ENCODE peak calls at places on chromosome 12, in five cellular contexts. One of them, this sample, is unnamed.

GRCh38 chr12:11650697-11651281 is 1.3 kb downstream of the ETV6 start:
- DNase-seq in GM04504: no peak
- DNase-seq in left cardiac atrium: no peak
- DNase-seq in activated naive CD4-positive, alpha-beta T cell treated with anti-CD3 and anti-CD28 coated beads, Interleukin-2, amount 10 ng/mL, durations not matched to agents 7 days and 5 days: peak
- DNase-seq in CD4-positive, CD25-positive, alpha-beta regulatory T cell: peak
- DNase-seq in this sample: no peak

GRCh38 chr12:51678086-51678724 is 87.2 kb downstream of the SCN8A start:
- DNase-seq in GM04504: no peak
- DNase-seq in left cardiac atrium: no peak
- DNase-seq in activated naive CD4-positive, alpha-beta T cell treated with anti-CD3 and anti-CD28 coated beads, Interleukin-2, amount 10 ng/mL, durations not matched to agents 7 days and 5 days: peak
- DNase-seq in CD4-positive, CD25-positive, alpha-beta regulatory T cell: peak
- DNase-seq in this sample: no peak

GRCh38 chr12:132084681-132085635 is 59.2 kb downstream of the DDX51 start:
- DNase-seq in GM04504: peak
- DNase-seq in left cardiac atrium: peak
- DNase-seq in activated naive CD4-positive, alpha-beta T cell treated with anti-CD3 and anti-CD28 coated beads, Interleukin-2, amount 10 ng/mL, durations not matched to agents 7 days and 5 days: peak
- DNase-seq in CD4-positive, CD25-positive, alpha-beta regulatory T cell: peak
- DNase-seq in this sample: no peak

GRCh38 chr12:131914179-131914702 is 14.8 kb upstream of the PUS1 start:
- DNase-seq in GM04504: no peak
- DNase-seq in left cardiac atrium: no peak
- DNase-seq in activated naive CD4-positive, alpha-beta T cell treated with anti-CD3 and anti-CD28 coated beads, Interleukin-2, amount 10 ng/mL, durations not matched to agents 7 days and 5 days: no peak
- DNase-seq in CD4-positive, CD25-positive, alpha-beta regulatory T cell: no peak
- DNase-seq in this sample: no peak

GRCh38 chr12:57852620-57853509 is 6.3 kb upstream of the CTDSP2 start:
- DNase-seq in GM04504: no peak
- DNase-seq in left cardiac atrium: peak
- DNase-seq in activated naive CD4-positive, alpha-beta T cell treated with anti-CD3 and anti-CD28 coated beads, Interleukin-2, amount 10 ng/mL, durations not matched to agents 7 days and 5 days: no peak
- DNase-seq in CD4-positive, CD25-positive, alpha-beta regulatory T cell: no peak
- DNase-seq in this sample: no peak

GRCh38 chr12:30908389-30909087 is 18.0 kb upstream of the TSPAN11 start:
- DNase-seq in GM04504: peak
- DNase-seq in left cardiac atrium: no peak
- DNase-seq in activated naive CD4-positive, alpha-beta T cell treated with anti-CD3 and anti-CD28 coated beads, Interleukin-2, amount 10 ng/mL, durations not matched to agents 7 days and 5 days: no peak
- DNase-seq in CD4-positive, CD25-positive, alpha-beta regulatory T cell: no peak
- DNase-seq in this sample: no peak

GRCh38 chr12:127811988-127812387 is 455.0 kb upstream of the TMEM132C start:
- DNase-seq in GM04504: peak
- DNase-seq in left cardiac atrium: peak
- DNase-seq in activated naive CD4-positive, alpha-beta T cell treated with anti-CD3 and anti-CD28 coated beads, Interleukin-2, amount 10 ng/mL, durations not matched to agents 7 days and 5 days: no peak
- DNase-seq in CD4-positive, CD25-positive, alpha-beta regulatory T cell: no peak
- DNase-seq in this sample: no peak

GRCh38 chr12:52181757-52182156 is 10.1 kb downstream of the KRT80 start:
- DNase-seq in GM04504: no peak
- DNase-seq in left cardiac atrium: no peak
- DNase-seq in activated naive CD4-positive, alpha-beta T cell treated with anti-CD3 and anti-CD28 coated beads, Interleukin-2, amount 10 ng/mL, durations not matched to agents 7 days and 5 days: no peak
- DNase-seq in CD4-positive, CD25-positive, alpha-beta regulatory T cell: no peak
- DNase-seq in this sample: no peak

GRCh38 chr12:100020370-100020769 is 35.6 kb upstream of the ANKS1B start:
- DNase-seq in GM04504: no peak
- DNase-seq in left cardiac atrium: no peak
- DNase-seq in activated naive CD4-positive, alpha-beta T cell treated with anti-CD3 and anti-CD28 coated beads, Interleukin-2, amount 10 ng/mL, durations not matched to agents 7 days and 5 days: no peak
- DNase-seq in CD4-positive, CD25-positive, alpha-beta regulatory T cell: no peak
- DNase-seq in this sample: no peak

GRCh38 chr12:121144416-121144914 is 11.8 kb downstream of the P2RX7 start:
- DNase-seq in GM04504: no peak
- DNase-seq in left cardiac atrium: no peak
- DNase-seq in activated naive CD4-positive, alpha-beta T cell treated with anti-CD3 and anti-CD28 coated beads, Interleukin-2, amount 10 ng/mL, durations not matched to agents 7 days and 5 days: no peak
- DNase-seq in CD4-positive, CD25-positive, alpha-beta regulatory T cell: no peak
- DNase-seq in this sample: no peak

GRCh38 chr12:59780605-59781135 is 184.8 kb downstream of the SLC16A7 start:
- DNase-seq in GM04504: no peak
- DNase-seq in left cardiac atrium: no peak
- DNase-seq in activated naive CD4-positive, alpha-beta T cell treated with anti-CD3 and anti-CD28 coated beads, Interleukin-2, amount 10 ng/mL, durations not matched to agents 7 days and 5 days: no peak
- DNase-seq in CD4-positive, CD25-positive, alpha-beta regulatory T cell: peak
- DNase-seq in this sample: no peak

GRCh38 chr12:22282283-22282682 is 52.2 kb downstream of the ST8SIA1 start:
- DNase-seq in GM04504: peak
- DNase-seq in left cardiac atrium: no peak
- DNase-seq in activated naive CD4-positive, alpha-beta T cell treated with anti-CD3 and anti-CD28 coated beads, Interleukin-2, amount 10 ng/mL, durations not matched to agents 7 days and 5 days: no peak
- DNase-seq in CD4-positive, CD25-positive, alpha-beta regulatory T cell: no peak
- DNase-seq in this sample: peak

GRCh38 chr12:109999983-110000505 is 814 bp downstream of the ANKRD13A start:
- DNase-seq in GM04504: no peak
- DNase-seq in left cardiac atrium: no peak
- DNase-seq in activated naive CD4-positive, alpha-beta T cell treated with anti-CD3 and anti-CD28 coated beads, Interleukin-2, amount 10 ng/mL, durations not matched to agents 7 days and 5 days: peak
- DNase-seq in CD4-positive, CD25-positive, alpha-beta regulatory T cell: peak
- DNase-seq in this sample: no peak

GRCh38 chr12:76312314-76312713 is 35.9 kb downstream of the BBS10 start:
- DNase-seq in GM04504: no peak
- DNase-seq in left cardiac atrium: no peak
- DNase-seq in activated naive CD4-positive, alpha-beta T cell treated with anti-CD3 and anti-CD28 coated beads, Interleukin-2, amount 10 ng/mL, durations not matched to agents 7 days and 5 days: no peak
- DNase-seq in CD4-positive, CD25-positive, alpha-beta regulatory T cell: no peak
- DNase-seq in this sample: no peak

GRCh38 chr12:27277846-27278260 is 33.8 kb downstream of the STK38L start:
- DNase-seq in GM04504: peak
- DNase-seq in left cardiac atrium: no peak
- DNase-seq in activated naive CD4-positive, alpha-beta T cell treated with anti-CD3 and anti-CD28 coated beads, Interleukin-2, amount 10 ng/mL, durations not matched to agents 7 days and 5 days: no peak
- DNase-seq in CD4-positive, CD25-positive, alpha-beta regulatory T cell: peak
- DNase-seq in this sample: no peak

GRCh38 chr12:52403561-52403960 is 2.6 kb downstream of the KRT82 start:
- DNase-seq in GM04504: no peak
- DNase-seq in left cardiac atrium: no peak
- DNase-seq in activated naive CD4-positive, alpha-beta T cell treated with anti-CD3 and anti-CD28 coated beads, Interleukin-2, amount 10 ng/mL, durations not matched to agents 7 days and 5 days: no peak
- DNase-seq in CD4-positive, CD25-positive, alpha-beta regulatory T cell: no peak
- DNase-seq in this sample: no peak

GRCh38 chr12:93144109-93144508 is 215.0 kb upstream of the EEA1 start:
- DNase-seq in GM04504: no peak
- DNase-seq in left cardiac atrium: no peak
- DNase-seq in activated naive CD4-positive, alpha-beta T cell treated with anti-CD3 and anti-CD28 coated beads, Interleukin-2, amount 10 ng/mL, durations not matched to agents 7 days and 5 days: no peak
- DNase-seq in CD4-positive, CD25-positive, alpha-beta regulatory T cell: no peak
- DNase-seq in this sample: no peak

GRCh38 chr12:71626098-71626497 is 37.5 kb downstream of the ZFC3H1 start:
- DNase-seq in GM04504: no peak
- DNase-seq in left cardiac atrium: no peak
- DNase-seq in activated naive CD4-positive, alpha-beta T cell treated with anti-CD3 and anti-CD28 coated beads, Interleukin-2, amount 10 ng/mL, durations not matched to agents 7 days and 5 days: no peak
- DNase-seq in CD4-positive, CD25-positive, alpha-beta regulatory T cell: peak
- DNase-seq in this sample: no peak

GRCh38 chr12:10211975-10212622 is 578 bp upstream of the GABARAPL1 start:
- DNase-seq in GM04504: peak
- DNase-seq in left cardiac atrium: peak
- DNase-seq in activated naive CD4-positive, alpha-beta T cell treated with anti-CD3 and anti-CD28 coated beads, Interleukin-2, amount 10 ng/mL, durations not matched to agents 7 days and 5 days: peak
- DNase-seq in CD4-positive, CD25-positive, alpha-beta regulatory T cell: peak
- DNase-seq in this sample: peak

GRCh38 chr12:10167588-10167987 is 4.3 kb downstream of the OLR1 start:
- DNase-seq in GM04504: no peak
- DNase-seq in left cardiac atrium: no peak
- DNase-seq in activated naive CD4-positive, alpha-beta T cell treated with anti-CD3 and anti-CD28 coated beads, Interleukin-2, amount 10 ng/mL, durations not matched to agents 7 days and 5 days: no peak
- DNase-seq in CD4-positive, CD25-positive, alpha-beta regulatory T cell: no peak
- DNase-seq in this sample: no peak

GRCh38 chr12:132393245-132393795 is 63.9 kb upstream of the GALNT9 start:
- DNase-seq in GM04504: no peak
- DNase-seq in left cardiac atrium: no peak
- DNase-seq in activated naive CD4-positive, alpha-beta T cell treated with anti-CD3 and anti-CD28 coated beads, Interleukin-2, amount 10 ng/mL, durations not matched to agents 7 days and 5 days: no peak
- DNase-seq in CD4-positive, CD25-positive, alpha-beta regulatory T cell: no peak
- DNase-seq in this sample: no peak

GRCh38 chr12:112340983-112341840 is 41.0 kb downstream of the HECTD4 start:
- DNase-seq in GM04504: no peak
- DNase-seq in left cardiac atrium: no peak
- DNase-seq in activated naive CD4-positive, alpha-beta T cell treated with anti-CD3 and anti-CD28 coated beads, Interleukin-2, amount 10 ng/mL, durations not matched to agents 7 days and 5 days: no peak
- DNase-seq in CD4-positive, CD25-positive, alpha-beta regulatory T cell: no peak
- DNase-seq in this sample: no peak

GRCh38 chr12:106681210-106681609 is 93.3 kb upstream of the RIC8B start:
- DNase-seq in GM04504: no peak
- DNase-seq in left cardiac atrium: no peak
- DNase-seq in activated naive CD4-positive, alpha-beta T cell treated with anti-CD3 and anti-CD28 coated beads, Interleukin-2, amount 10 ng/mL, durations not matched to agents 7 days and 5 days: no peak
- DNase-seq in CD4-positive, CD25-positive, alpha-beta regulatory T cell: no peak
- DNase-seq in this sample: no peak

GRCh38 chr12:106341086-106341879 is 16.3 kb upstream of the POLR3B start:
- DNase-seq in GM04504: no peak
- DNase-seq in left cardiac atrium: no peak
- DNase-seq in activated naive CD4-positive, alpha-beta T cell treated with anti-CD3 and anti-CD28 coated beads, Interleukin-2, amount 10 ng/mL, durations not matched to agents 7 days and 5 days: no peak
- DNase-seq in CD4-positive, CD25-positive, alpha-beta regulatory T cell: no peak
- DNase-seq in this sample: no peak

GRCh38 chr12:4153343-4153892 is 120.1 kb upstream of the CCND2 start:
- DNase-seq in GM04504: no peak
- DNase-seq in left cardiac atrium: no peak
- DNase-seq in activated naive CD4-positive, alpha-beta T cell treated with anti-CD3 and anti-CD28 coated beads, Interleukin-2, amount 10 ng/mL, durations not matched to agents 7 days and 5 days: peak
- DNase-seq in CD4-positive, CD25-positive, alpha-beta regulatory T cell: peak
- DNase-seq in this sample: no peak

GRCh38 chr12:41636658-41637057 is 448.5 kb downstream of the PDZRN4 start:
- DNase-seq in GM04504: no peak
- DNase-seq in left cardiac atrium: no peak
- DNase-seq in activated naive CD4-positive, alpha-beta T cell treated with anti-CD3 and anti-CD28 coated beads, Interleukin-2, amount 10 ng/mL, durations not matched to agents 7 days and 5 days: no peak
- DNase-seq in CD4-positive, CD25-positive, alpha-beta regulatory T cell: no peak
- DNase-seq in this sample: no peak

GRCh38 chr12:106147956-106148355 is 9.2 kb upstream of the NUAK1 start:
- DNase-seq in GM04504: no peak
- DNase-seq in left cardiac atrium: peak
- DNase-seq in activated naive CD4-positive, alpha-beta T cell treated with anti-CD3 and anti-CD28 coated beads, Interleukin-2, amount 10 ng/mL, durations not matched to agents 7 days and 5 days: no peak
- DNase-seq in CD4-positive, CD25-positive, alpha-beta regulatory T cell: no peak
- DNase-seq in this sample: no peak

GRCh38 chr12:85392508-85392907 is 112.5 kb downstream of the ALX1 start:
- DNase-seq in GM04504: no peak
- DNase-seq in left cardiac atrium: no peak
- DNase-seq in activated naive CD4-positive, alpha-beta T cell treated with anti-CD3 and anti-CD28 coated beads, Interleukin-2, amount 10 ng/mL, durations not matched to agents 7 days and 5 days: no peak
- DNase-seq in CD4-positive, CD25-positive, alpha-beta regulatory T cell: no peak
- DNase-seq in this sample: no peak

GRCh38 chr12:19726592-19726991 is 287.3 kb downstream of the AEBP2 start:
- DNase-seq in GM04504: no peak
- DNase-seq in left cardiac atrium: no peak
- DNase-seq in activated naive CD4-positive, alpha-beta T cell treated with anti-CD3 and anti-CD28 coated beads, Interleukin-2, amount 10 ng/mL, durations not matched to agents 7 days and 5 days: no peak
- DNase-seq in CD4-positive, CD25-positive, alpha-beta regulatory T cell: no peak
- DNase-seq in this sample: no peak

GRCh38 chr12:18443768-18444437 is 182.6 kb downstream of the PIK3C2G start:
- DNase-seq in GM04504: no peak
- DNase-seq in left cardiac atrium: no peak
- DNase-seq in activated naive CD4-positive, alpha-beta T cell treated with anti-CD3 and anti-CD28 coated beads, Interleukin-2, amount 10 ng/mL, durations not matched to agents 7 days and 5 days: no peak
- DNase-seq in CD4-positive, CD25-positive, alpha-beta regulatory T cell: no peak
- DNase-seq in this sample: no peak

GRCh38 chr12:78115889-78116288 is 285.2 kb downstream of the NAV3 start:
- DNase-seq in GM04504: no peak
- DNase-seq in left cardiac atrium: no peak
- DNase-seq in activated naive CD4-positive, alpha-beta T cell treated with anti-CD3 and anti-CD28 coated beads, Interleukin-2, amount 10 ng/mL, durations not matched to agents 7 days and 5 days: no peak
- DNase-seq in CD4-positive, CD25-positive, alpha-beta regulatory T cell: no peak
- DNase-seq in this sample: no peak

GRCh38 chr12:126493366-126494108 is 1428.3 kb downstream of the AACS start:
- DNase-seq in GM04504: no peak
- DNase-seq in left cardiac atrium: no peak
- DNase-seq in activated naive CD4-positive, alpha-beta T cell treated with anti-CD3 and anti-CD28 coated beads, Interleukin-2, amount 10 ng/mL, durations not matched to agents 7 days and 5 days: no peak
- DNase-seq in CD4-positive, CD25-positive, alpha-beta regulatory T cell: no peak
- DNase-seq in this sample: no peak

GRCh38 chr12:28512876-28513275 is 322.6 kb downstream of the CCDC91 start:
- DNase-seq in GM04504: no peak
- DNase-seq in left cardiac atrium: no peak
- DNase-seq in activated naive CD4-positive, alpha-beta T cell treated with anti-CD3 and anti-CD28 coated beads, Interleukin-2, amount 10 ng/mL, durations not matched to agents 7 days and 5 days: no peak
- DNase-seq in CD4-positive, CD25-positive, alpha-beta regulatory T cell: no peak
- DNase-seq in this sample: no peak